ENCODE peak calls at places on chromosomes 12 and 14, in five cellular contexts. One of them, this sample, is unnamed.
A peak's percentile ranks its signal among the peaks of the same experiment; 100 is the strongest.

GRCh38 chr12:64903738-64904137 is 79.3 kb downstream of the TBC1D30 start:
- DNase-seq in T-helper 2 cell: no peak
- DNase-seq in stimulated activated CD4-positive, alpha-beta T cell treated with anti-CD3 and anti-CD28 coated beads, Interleukin-4, amount 100 ng/mL, for 48 hours: no peak
- DNase-seq in lung: no peak
- DNase-seq in HTR-8/SVneo: no peak
- DNase-seq in this sample: peak; percentile 19

GRCh38 chr12:79886917-79887519 is 47.9 kb downstream of the PPP1R12A start:
- DNase-seq in HTR-8/SVneo: peak; percentile 17
- DNase-seq in lung: no peak
- DNase-seq in T-helper 2 cell: peak; percentile 15
- DNase-seq in stimulated activated CD4-positive, alpha-beta T cell treated with anti-CD3 and anti-CD28 coated beads, Interleukin-4, amount 100 ng/mL, for 48 hours: no peak
- DNase-seq in this sample: peak; percentile 14

GRCh38 chr12:17691369-17691768 is 398.6 kb downstream of the RERGL start:
- DNase-seq in stimulated activated CD4-positive, alpha-beta T cell treated with anti-CD3 and anti-CD28 coated beads, Interleukin-4, amount 100 ng/mL, for 48 hours: no peak
- DNase-seq in HTR-8/SVneo: no peak
- DNase-seq in T-helper 2 cell: no peak
- DNase-seq in lung: no peak
- DNase-seq in this sample: no peak

GRCh38 chr12:3168775-3169221 is 91.6 kb downstream of the TSPAN9 start:
- DNase-seq in stimulated activated CD4-positive, alpha-beta T cell treated with anti-CD3 and anti-CD28 coated beads, Interleukin-4, amount 100 ng/mL, for 48 hours: peak; percentile 58
- DNase-seq in T-helper 2 cell: no peak
- DNase-seq in HTR-8/SVneo: peak; percentile 95
- DNase-seq in lung: no peak
- DNase-seq in this sample: peak; percentile 91

GRCh38 chr14:79661762-79662161 is 549.5 kb downstream of the DIO2 start:
- DNase-seq in T-helper 2 cell: no peak
- DNase-seq in lung: no peak
- DNase-seq in stimulated activated CD4-positive, alpha-beta T cell treated with anti-CD3 and anti-CD28 coated beads, Interleukin-4, amount 100 ng/mL, for 48 hours: no peak
- DNase-seq in HTR-8/SVneo: no peak
- DNase-seq in this sample: no peak

GRCh38 chr14:74569826-74570591 is 42.0 kb downstream of the LTBP2 start:
- DNase-seq in HTR-8/SVneo: peak; percentile 56
- DNase-seq in stimulated activated CD4-positive, alpha-beta T cell treated with anti-CD3 and anti-CD28 coated beads, Interleukin-4, amount 100 ng/mL, for 48 hours: no peak
- DNase-seq in T-helper 2 cell: no peak
- DNase-seq in lung: no peak
- DNase-seq in this sample: peak; percentile 84

GRCh38 chr14:22976620-22977433 is 5.5 kb downstream of the AJUBA start:
- DNase-seq in lung: peak; percentile 60
- DNase-seq in T-helper 2 cell: no peak
- DNase-seq in HTR-8/SVneo: no peak
- DNase-seq in stimulated activated CD4-positive, alpha-beta T cell treated with anti-CD3 and anti-CD28 coated beads, Interleukin-4, amount 100 ng/mL, for 48 hours: no peak
- DNase-seq in this sample: no peak

GRCh38 chr12:122040579-122041386 is 19.1 kb downstream of the BCL7A start:
- DNase-seq in stimulated activated CD4-positive, alpha-beta T cell treated with anti-CD3 and anti-CD28 coated beads, Interleukin-4, amount 100 ng/mL, for 48 hours: no peak
- DNase-seq in HTR-8/SVneo: no peak
- DNase-seq in lung: peak; percentile 67
- DNase-seq in T-helper 2 cell: no peak
- DNase-seq in this sample: no peak

GRCh38 chr12:62629413-62629812 is 162.8 kb downstream of the MON2 start:
- DNase-seq in T-helper 2 cell: no peak
- DNase-seq in stimulated activated CD4-positive, alpha-beta T cell treated with anti-CD3 and anti-CD28 coated beads, Interleukin-4, amount 100 ng/mL, for 48 hours: no peak
- DNase-seq in HTR-8/SVneo: no peak
- DNase-seq in lung: no peak
- DNase-seq in this sample: no peak

GRCh38 chr14:93007225-93007997 is 84.5 kb downstream of the CHGA start:
- DNase-seq in lung: peak; percentile 45
- DNase-seq in T-helper 2 cell: no peak
- DNase-seq in stimulated activated CD4-positive, alpha-beta T cell treated with anti-CD3 and anti-CD28 coated beads, Interleukin-4, amount 100 ng/mL, for 48 hours: no peak
- DNase-seq in HTR-8/SVneo: no peak
- DNase-seq in this sample: peak; percentile 75

GRCh38 chr12:92432724-92433281 is 270.0 kb upstream of the PLEKHG7 start:
- DNase-seq in stimulated activated CD4-positive, alpha-beta T cell treated with anti-CD3 and anti-CD28 coated beads, Interleukin-4, amount 100 ng/mL, for 48 hours: no peak
- DNase-seq in lung: no peak
- DNase-seq in HTR-8/SVneo: no peak
- DNase-seq in T-helper 2 cell: no peak
- DNase-seq in this sample: no peak

GRCh38 chr12:69442894-69443293 is 27.3 kb upstream of the FRS2 start:
- DNase-seq in stimulated activated CD4-positive, alpha-beta T cell treated with anti-CD3 and anti-CD28 coated beads, Interleukin-4, amount 100 ng/mL, for 48 hours: no peak
- DNase-seq in HTR-8/SVneo: no peak
- DNase-seq in T-helper 2 cell: no peak
- DNase-seq in lung: no peak
- DNase-seq in this sample: no peak

GRCh38 chr12:131912526-131913274 is 16.4 kb upstream of the PUS1 start:
- DNase-seq in HTR-8/SVneo: peak; percentile 90
- DNase-seq in stimulated activated CD4-positive, alpha-beta T cell treated with anti-CD3 and anti-CD28 coated beads, Interleukin-4, amount 100 ng/mL, for 48 hours: no peak
- DNase-seq in T-helper 2 cell: no peak
- DNase-seq in lung: peak; percentile 50
- DNase-seq in this sample: peak; percentile 72

GRCh38 chr12:31308116-31308515 is 17.8 kb downstream of the SINHCAF start:
- DNase-seq in HTR-8/SVneo: no peak
- DNase-seq in T-helper 2 cell: no peak
- DNase-seq in stimulated activated CD4-positive, alpha-beta T cell treated with anti-CD3 and anti-CD28 coated beads, Interleukin-4, amount 100 ng/mL, for 48 hours: no peak
- DNase-seq in lung: no peak
- DNase-seq in this sample: no peak

GRCh38 chr12:69331482-69331845 is 16.7 kb upstream of the LYZ start:
- DNase-seq in HTR-8/SVneo: no peak
- DNase-seq in stimulated activated CD4-positive, alpha-beta T cell treated with anti-CD3 and anti-CD28 coated beads, Interleukin-4, amount 100 ng/mL, for 48 hours: no peak
- DNase-seq in T-helper 2 cell: no peak
- DNase-seq in lung: no peak
- DNase-seq in this sample: no peak

GRCh38 chr12:32400114-32400672 is 835 bp downstream of the FGD4 start:
- DNase-seq in T-helper 2 cell: no peak
- DNase-seq in lung: peak; percentile 31
- DNase-seq in stimulated activated CD4-positive, alpha-beta T cell treated with anti-CD3 and anti-CD28 coated beads, Interleukin-4, amount 100 ng/mL, for 48 hours: no peak
- DNase-seq in HTR-8/SVneo: no peak
- DNase-seq in this sample: peak; percentile 62

GRCh38 chr14:74552623-74553022 is 59.1 kb downstream of the ISCA2 start:
- DNase-seq in HTR-8/SVneo: no peak
- DNase-seq in stimulated activated CD4-positive, alpha-beta T cell treated with anti-CD3 and anti-CD28 coated beads, Interleukin-4, amount 100 ng/mL, for 48 hours: no peak
- DNase-seq in lung: peak; percentile 62
- DNase-seq in T-helper 2 cell: no peak
- DNase-seq in this sample: no peak

GRCh38 chr12:109310247-109311125 is 1.4 kb upstream of the FOXN4 start:
- DNase-seq in stimulated activated CD4-positive, alpha-beta T cell treated with anti-CD3 and anti-CD28 coated beads, Interleukin-4, amount 100 ng/mL, for 48 hours: no peak
- DNase-seq in T-helper 2 cell: no peak
- DNase-seq in HTR-8/SVneo: no peak
- DNase-seq in lung: no peak
- DNase-seq in this sample: no peak

GRCh38 chr12:127998936-127999467 is 268.0 kb upstream of the TMEM132C start:
- DNase-seq in stimulated activated CD4-positive, alpha-beta T cell treated with anti-CD3 and anti-CD28 coated beads, Interleukin-4, amount 100 ng/mL, for 48 hours: no peak
- DNase-seq in HTR-8/SVneo: peak; percentile 70
- DNase-seq in lung: no peak
- DNase-seq in T-helper 2 cell: no peak
- DNase-seq in this sample: no peak

GRCh38 chr14:29654910-29655590 is 272.6 kb downstream of the PRKD1 start:
- DNase-seq in lung: no peak
- DNase-seq in HTR-8/SVneo: no peak
- DNase-seq in stimulated activated CD4-positive, alpha-beta T cell treated with anti-CD3 and anti-CD28 coated beads, Interleukin-4, amount 100 ng/mL, for 48 hours: no peak
- DNase-seq in T-helper 2 cell: no peak
- DNase-seq in this sample: no peak

GRCh38 chr12:96228566-96229248 is 34.5 kb downstream of the ELK3 start:
- DNase-seq in stimulated activated CD4-positive, alpha-beta T cell treated with anti-CD3 and anti-CD28 coated beads, Interleukin-4, amount 100 ng/mL, for 48 hours: no peak
- DNase-seq in T-helper 2 cell: no peak
- DNase-seq in lung: no peak
- DNase-seq in HTR-8/SVneo: no peak
- DNase-seq in this sample: no peak

GRCh38 chr12:78210894-78211302 is 380.2 kb downstream of the NAV3 start:
- DNase-seq in lung: no peak
- DNase-seq in T-helper 2 cell: no peak
- DNase-seq in stimulated activated CD4-positive, alpha-beta T cell treated with anti-CD3 and anti-CD28 coated beads, Interleukin-4, amount 100 ng/mL, for 48 hours: no peak
- DNase-seq in HTR-8/SVneo: peak; percentile 3
- DNase-seq in this sample: peak; percentile 2

GRCh38 chr14:40623641-40624040 is 983.0 kb upstream of the LRFN5 start:
- DNase-seq in HTR-8/SVneo: no peak
- DNase-seq in stimulated activated CD4-positive, alpha-beta T cell treated with anti-CD3 and anti-CD28 coated beads, Interleukin-4, amount 100 ng/mL, for 48 hours: no peak
- DNase-seq in T-helper 2 cell: no peak
- DNase-seq in lung: no peak
- DNase-seq in this sample: no peak

GRCh38 chr12:68479261-68479581 is 131.5 kb upstream of the RAP1B start:
- DNase-seq in HTR-8/SVneo: no peak
- DNase-seq in lung: no peak
- DNase-seq in stimulated activated CD4-positive, alpha-beta T cell treated with anti-CD3 and anti-CD28 coated beads, Interleukin-4, amount 100 ng/mL, for 48 hours: no peak
- DNase-seq in T-helper 2 cell: no peak
- DNase-seq in this sample: no peak

GRCh38 chr12:70399319-70399718 is 33.2 kb downstream of the KCNMB4 start:
- DNase-seq in T-helper 2 cell: no peak
- DNase-seq in stimulated activated CD4-positive, alpha-beta T cell treated with anti-CD3 and anti-CD28 coated beads, Interleukin-4, amount 100 ng/mL, for 48 hours: no peak
- DNase-seq in HTR-8/SVneo: no peak
- DNase-seq in lung: no peak
- DNase-seq in this sample: no peak

GRCh38 chr12:117404203-117404853 is 42.9 kb upstream of the NOS1 start:
- DNase-seq in lung: no peak
- DNase-seq in T-helper 2 cell: no peak
- DNase-seq in stimulated activated CD4-positive, alpha-beta T cell treated with anti-CD3 and anti-CD28 coated beads, Interleukin-4, amount 100 ng/mL, for 48 hours: no peak
- DNase-seq in HTR-8/SVneo: no peak
- DNase-seq in this sample: no peak

GRCh38 chr14:61188936-61189808 is 92.0 kb downstream of the TMEM30B start:
- DNase-seq in HTR-8/SVneo: peak; percentile 91
- DNase-seq in stimulated activated CD4-positive, alpha-beta T cell treated with anti-CD3 and anti-CD28 coated beads, Interleukin-4, amount 100 ng/mL, for 48 hours: peak; percentile 24
- DNase-seq in lung: peak; percentile 38
- DNase-seq in T-helper 2 cell: no peak
- DNase-seq in this sample: no peak

GRCh38 chr14:70894868-70895267 is 12.4 kb upstream of the PCNX1 start:
- DNase-seq in lung: no peak
- DNase-seq in HTR-8/SVneo: no peak
- DNase-seq in T-helper 2 cell: no peak
- DNase-seq in stimulated activated CD4-positive, alpha-beta T cell treated with anti-CD3 and anti-CD28 coated beads, Interleukin-4, amount 100 ng/mL, for 48 hours: no peak
- DNase-seq in this sample: no peak

GRCh38 chr12:14167005-14167628 is 185.7 kb upstream of the GRIN2B start:
- DNase-seq in lung: peak; percentile 46
- DNase-seq in stimulated activated CD4-positive, alpha-beta T cell treated with anti-CD3 and anti-CD28 coated beads, Interleukin-4, amount 100 ng/mL, for 48 hours: no peak
- DNase-seq in HTR-8/SVneo: peak; percentile 43
- DNase-seq in T-helper 2 cell: peak; percentile 10
- DNase-seq in this sample: peak; percentile 58

GRCh38 chr14:20686386-20687143 is 2.0 kb upstream of the ANG start:
- DNase-seq in lung: no peak
- DNase-seq in stimulated activated CD4-positive, alpha-beta T cell treated with anti-CD3 and anti-CD28 coated beads, Interleukin-4, amount 100 ng/mL, for 48 hours: no peak
- DNase-seq in T-helper 2 cell: no peak
- DNase-seq in HTR-8/SVneo: no peak
- DNase-seq in this sample: no peak

GRCh38 chr14:100530270-100531072 is 56.7 kb downstream of the BEGAIN start:
- DNase-seq in stimulated activated CD4-positive, alpha-beta T cell treated with anti-CD3 and anti-CD28 coated beads, Interleukin-4, amount 100 ng/mL, for 48 hours: no peak
- DNase-seq in HTR-8/SVneo: no peak
- DNase-seq in lung: peak; percentile 28
- DNase-seq in T-helper 2 cell: no peak
- DNase-seq in this sample: no peak

GRCh38 chr12:122052285-122052684 is 26.3 kb upstream of the MLXIP start:
- DNase-seq in stimulated activated CD4-positive, alpha-beta T cell treated with anti-CD3 and anti-CD28 coated beads, Interleukin-4, amount 100 ng/mL, for 48 hours: no peak
- DNase-seq in HTR-8/SVneo: no peak
- DNase-seq in lung: no peak
- DNase-seq in T-helper 2 cell: no peak
- DNase-seq in this sample: no peak

GRCh38 chr14:60002819-60003492 is 83.0 kb downstream of the LRRC9 start:
- DNase-seq in lung: no peak
- DNase-seq in stimulated activated CD4-positive, alpha-beta T cell treated with anti-CD3 and anti-CD28 coated beads, Interleukin-4, amount 100 ng/mL, for 48 hours: no peak
- DNase-seq in T-helper 2 cell: no peak
- DNase-seq in HTR-8/SVneo: no peak
- DNase-seq in this sample: no peak

GRCh38 chr12:67161322-67161918 is 107.7 kb upstream of the CAND1 start:
- DNase-seq in lung: peak; percentile 37
- DNase-seq in HTR-8/SVneo: peak; percentile 11
- DNase-seq in T-helper 2 cell: no peak
- DNase-seq in stimulated activated CD4-positive, alpha-beta T cell treated with anti-CD3 and anti-CD28 coated beads, Interleukin-4, amount 100 ng/mL, for 48 hours: peak; percentile 30
- DNase-seq in this sample: no peak

GRCh38 chr14:20857630-20858261 is 33.4 kb upstream of the RNASE3 start:
- DNase-seq in HTR-8/SVneo: peak; percentile 27
- DNase-seq in lung: peak; percentile 71
- DNase-seq in stimulated activated CD4-positive, alpha-beta T cell treated with anti-CD3 and anti-CD28 coated beads, Interleukin-4, amount 100 ng/mL, for 48 hours: peak; percentile 50
- DNase-seq in T-helper 2 cell: peak; percentile 33
- DNase-seq in this sample: peak; percentile 53

GRCh38 chr14:105091335-105092123 is 26.3 kb upstream of the GPR132 start:
- DNase-seq in lung: peak; percentile 91
- DNase-seq in HTR-8/SVneo: peak; percentile 75
- DNase-seq in stimulated activated CD4-positive, alpha-beta T cell treated with anti-CD3 and anti-CD28 coated beads, Interleukin-4, amount 100 ng/mL, for 48 hours: no peak
- DNase-seq in T-helper 2 cell: no peak
- DNase-seq in this sample: peak; percentile 93

GRCh38 chr14:69827560-69827959 is 30.5 kb upstream of the SLC10A1 start:
- DNase-seq in T-helper 2 cell: no peak
- DNase-seq in stimulated activated CD4-positive, alpha-beta T cell treated with anti-CD3 and anti-CD28 coated beads, Interleukin-4, amount 100 ng/mL, for 48 hours: no peak
- DNase-seq in lung: no peak
- DNase-seq in HTR-8/SVneo: no peak
- DNase-seq in this sample: peak; percentile 44

GRCh38 chr12:19726592-19726991 is 287.3 kb downstream of the AEBP2 start:
- DNase-seq in stimulated activated CD4-positive, alpha-beta T cell treated with anti-CD3 and anti-CD28 coated beads, Interleukin-4, amount 100 ng/mL, for 48 hours: no peak
- DNase-seq in T-helper 2 cell: no peak
- DNase-seq in lung: no peak
- DNase-seq in HTR-8/SVneo: no peak
- DNase-seq in this sample: no peak

GRCh38 chr12:107379852-107380567 is 286.7 kb upstream of the CRY1 start:
- DNase-seq in stimulated activated CD4-positive, alpha-beta T cell treated with anti-CD3 and anti-CD28 coated beads, Interleukin-4, amount 100 ng/mL, for 48 hours: no peak
- DNase-seq in HTR-8/SVneo: no peak
- DNase-seq in lung: no peak
- DNase-seq in T-helper 2 cell: no peak
- DNase-seq in this sample: peak; percentile 73

GRCh38 chr14:77066555-77067172 is 31.4 kb upstream of the CIPC start:
- DNase-seq in stimulated activated CD4-positive, alpha-beta T cell treated with anti-CD3 and anti-CD28 coated beads, Interleukin-4, amount 100 ng/mL, for 48 hours: no peak
- DNase-seq in HTR-8/SVneo: no peak
- DNase-seq in lung: no peak
- DNase-seq in T-helper 2 cell: no peak
- DNase-seq in this sample: no peak

This sample was measured in RWPE1.